ENCODE peak calls at places on chromosomes 13 and 19, in six cellular contexts. C is AG09319, Q is B cell, Y is transverse colon, R is AG10803, M is astrocyte. B is an unnamed sample.

GRCh38 chr13:69856331-69856730 is 251.3 kb upstream of the ATXN8OS start:
- DNase-seq in C (no peak), Q (no peak), Y (no peak), R (no peak), M (peak), B (no peak)

GRCh38 chr19:35736913-35737886 is 5.1 kb downstream of the IGFLR1 start:
- DNase-seq in C (no peak), Q (no peak), Y (no peak), R (no peak), M (no peak), B (no peak)

GRCh38 chr13:52454459-52454824 is 836 bp upstream of the CKAP2 start:
- DNase-seq in C (no peak), Q (peak), Y (peak), R (no peak), M (no peak), B (peak)

GRCh38 chr13:114167445-114167844 is 11.6 kb upstream of the CFAP97D2 start:
- DNase-seq in C (no peak), Q (no peak), Y (no peak), R (peak), M (peak), B (no peak)

GRCh38 chr13:30463820-30464495 is 1.8 kb downstream of the HMGB1 start:
- DNase-seq in C (no peak), Q (peak), Y (peak), R (peak), M (peak), B (peak)

GRCh38 chr19:13117772-13118423 is at the start of gene NACC1:
- DNase-seq in C (peak), Q (peak), Y (peak), R (peak), M (peak), B (peak)

GRCh38 chr13:108897955-108898354 is 268.5 kb downstream of the MYO16 start:
- DNase-seq in C (no peak), Q (no peak), Y (no peak), R (peak), M (no peak), B (no peak)

GRCh38 chr19:918481-919156 is 1.5 kb downstream of the KISS1R start:
- DNase-seq in C (no peak), Q (no peak), Y (no peak), R (no peak), M (no peak), B (no peak)

GRCh38 chr13:50129923-50130685 is 114.9 kb downstream of the KCNRG start:
- DNase-seq in C (no peak), Q (no peak), Y (peak), R (peak), M (no peak), B (peak)

GRCh38 chr19:23706657-23707056 is 19.6 kb upstream of the ZNF675 start:
- DNase-seq in C (no peak), Q (no peak), Y (no peak), R (no peak), M (no peak), B (no peak)

GRCh38 chr13:98300956-98301641 is 124.0 kb upstream of the RNF113B start:
- DNase-seq in C (peak), Q (no peak), Y (no peak), R (peak), M (peak), B (no peak)

GRCh38 chr19:5183616-5184015 is 157.0 kb downstream of the PTPRS start:
- DNase-seq in C (no peak), Q (no peak), Y (no peak), R (no peak), M (no peak), B (no peak)

GRCh38 chr19:47153266-47153665 is 22.6 kb downstream of the SAE1 start:
- DNase-seq in C (no peak), Q (no peak), Y (no peak), R (no peak), M (no peak), B (no peak)

GRCh38 chr19:17681505-17682125 is 6.5 kb downstream of the UNC13A start:
- DNase-seq in C (no peak), Q (no peak), Y (no peak), R (peak), M (peak), B (peak)

GRCh38 chr19:40216013-40216776 is 2.0 kb downstream of the TTC9B start:
- DNase-seq in C (no peak), Q (no peak), Y (no peak), R (no peak), M (no peak), B (no peak)

GRCh38 chr19:48398329-48399235 is 5.1 kb downstream of the GRIN2D start:
- DNase-seq in C (peak), Q (peak), Y (peak), R (peak), M (peak), B (peak)

GRCh38 chr13:28447989-28448388 is 46.9 kb downstream of the FLT1 start:
- DNase-seq in C (no peak), Q (no peak), Y (no peak), R (no peak), M (no peak), B (no peak)

GRCh38 chr19:40231544-40232424 is 5.3 kb upstream of the CCNP start:
- DNase-seq in C (no peak), Q (no peak), Y (no peak), R (no peak), M (no peak), B (no peak)

GRCh38 chr19:49272204-49272603 is 52.8 kb downstream of the SLC6A16 start:
- DNase-seq in C (no peak), Q (no peak), Y (no peak), R (peak), M (peak), B (no peak)

GRCh38 chr19:13992025-13992424 is 14.1 kb downstream of the RFX1 start:
- DNase-seq in C (no peak), Q (no peak), Y (no peak), R (no peak), M (no peak), B (no peak)

GRCh38 chr19:10021446-10021845 is 8.2 kb downstream of the RDH8 start:
- DNase-seq in C (no peak), Q (no peak), Y (no peak), R (no peak), M (no peak), B (no peak)

GRCh38 chr13:50225188-50226155 is 210.2 kb downstream of the KCNRG start:
- DNase-seq in C (no peak), Q (no peak), Y (no peak), R (no peak), M (no peak), B (no peak)

GRCh38 chr19:5058456-5059190 is 89.7 kb downstream of the KDM4B start:
- DNase-seq in C (no peak), Q (no peak), Y (no peak), R (peak), M (peak), B (no peak)

GRCh38 chr19:14089412-14089661 is 1.2 kb downstream of the SAMD1 start:
- DNase-seq in C (no peak), Q (no peak), Y (no peak), R (no peak), M (peak), B (no peak)

GRCh38 chr19:41844601-41845000 is at the start of gene LYPD4:
- DNase-seq in C (no peak), Q (no peak), Y (no peak), R (no peak), M (no peak), B (no peak)

GRCh38 chr13:25415196-25415595 is 43.4 kb downstream of the ATP8A2 start:
- DNase-seq in C (no peak), Q (no peak), Y (no peak), R (no peak), M (no peak), B (no peak)

GRCh38 chr13:98570929-98571372 is 6.0 kb downstream of the STK24 start:
- DNase-seq in C (no peak), Q (peak), Y (peak), R (no peak), M (peak), B (peak)

GRCh38 chr19:4089400-4089908 is 22.8 kb upstream of the ZBTB7A start:
- DNase-seq in C (no peak), Q (no peak), Y (peak), R (no peak), M (no peak), B (peak)

GRCh38 chr13:44750618-44751017 is 174.5 kb upstream of the TSC22D1 start:
- DNase-seq in C (no peak), Q (no peak), Y (no peak), R (no peak), M (no peak), B (no peak)

GRCh38 chr13:79212064-79212619 is 193.9 kb downstream of the RBM26 start:
- DNase-seq in C (no peak), Q (no peak), Y (no peak), R (no peak), M (no peak), B (no peak)

GRCh38 chr13:99055286-99056073 is 77.6 kb upstream of the DOCK9 start:
- DNase-seq in C (no peak), Q (no peak), Y (no peak), R (no peak), M (no peak), B (no peak)

GRCh38 chr13:27526516-27526915 is 76.2 kb upstream of the MTIF3 start:
- DNase-seq in C (no peak), Q (no peak), Y (no peak), R (no peak), M (no peak), B (no peak)

GRCh38 chr19:54154603-54155345 is 4.7 kb downstream of the LENG1 start:
- DNase-seq in C (no peak), Q (no peak), Y (no peak), R (peak), M (peak), B (no peak)

GRCh38 chr19:6026390-6026897 is 48.5 kb upstream of the RANBP3 start:
- DNase-seq in C (no peak), Q (no peak), Y (no peak), R (no peak), M (no peak), B (no peak)

GRCh38 chr13:67229438-67230242 is 496 bp downstream of the PCDH9 start:
- DNase-seq in C (no peak), Q (no peak), Y (no peak), R (no peak), M (peak), B (no peak)

GRCh38 chr13:28379371-28380083 is 115.4 kb downstream of the FLT1 start:
- DNase-seq in C (no peak), Q (no peak), Y (no peak), R (no peak), M (no peak), B (no peak)

DNA sequence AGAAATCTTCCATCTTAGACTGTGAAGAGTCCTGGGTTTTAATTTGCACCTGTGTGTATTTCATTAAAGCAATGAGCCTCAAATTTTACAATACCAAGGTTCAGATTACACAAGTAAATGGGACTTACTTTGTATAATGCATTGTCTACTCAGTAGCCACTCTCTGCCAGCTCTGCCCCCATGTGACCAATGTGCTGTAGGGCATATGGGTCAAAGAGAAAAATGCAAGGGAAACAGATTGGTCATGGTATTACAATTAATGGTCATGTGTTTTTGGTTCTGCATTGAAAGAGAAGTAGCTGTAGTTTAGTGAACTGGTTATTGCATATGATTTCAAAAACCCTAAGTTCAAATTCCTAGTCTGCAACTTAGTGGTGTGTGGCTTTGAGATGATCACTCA is 545.5 kb downstream of the SUCLA2 start:
- DNase-seq in C (no peak), Q (no peak), Y (no peak), R (peak), M (no peak), B (no peak)
- TF ChIP-seq CTCF in C (no peak), Q (no peak), Y (no peak), R (peak), M (no peak), B (no peak)

DNA sequence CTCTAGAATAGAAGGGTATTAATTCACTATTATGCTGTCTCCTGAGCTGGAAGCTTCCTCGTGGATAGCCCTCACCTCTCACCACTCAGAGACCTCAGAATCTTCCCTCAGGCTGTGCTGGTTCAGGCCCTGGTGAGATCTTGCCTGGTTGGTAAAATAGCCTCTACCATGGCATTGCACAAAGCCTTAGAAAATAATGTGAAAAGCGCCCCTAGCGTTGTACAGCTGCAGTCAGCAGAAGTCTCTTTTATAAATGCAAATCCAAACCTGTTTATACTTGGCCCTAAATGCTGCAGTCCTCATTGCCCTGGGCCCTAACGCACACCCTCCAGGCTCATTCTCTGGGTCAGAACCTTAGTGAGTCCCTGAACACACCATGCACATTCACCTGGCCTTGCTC is 150.9 kb downstream of the KCTD15 start:
- DNase-seq in C (no peak), Q (no peak), Y (no peak), R (no peak), M (no peak), B (no peak)
- TF ChIP-seq CTCF in C (no peak), Q (no peak), Y (no peak), R (peak), M (no peak), B (no peak)

DNA sequence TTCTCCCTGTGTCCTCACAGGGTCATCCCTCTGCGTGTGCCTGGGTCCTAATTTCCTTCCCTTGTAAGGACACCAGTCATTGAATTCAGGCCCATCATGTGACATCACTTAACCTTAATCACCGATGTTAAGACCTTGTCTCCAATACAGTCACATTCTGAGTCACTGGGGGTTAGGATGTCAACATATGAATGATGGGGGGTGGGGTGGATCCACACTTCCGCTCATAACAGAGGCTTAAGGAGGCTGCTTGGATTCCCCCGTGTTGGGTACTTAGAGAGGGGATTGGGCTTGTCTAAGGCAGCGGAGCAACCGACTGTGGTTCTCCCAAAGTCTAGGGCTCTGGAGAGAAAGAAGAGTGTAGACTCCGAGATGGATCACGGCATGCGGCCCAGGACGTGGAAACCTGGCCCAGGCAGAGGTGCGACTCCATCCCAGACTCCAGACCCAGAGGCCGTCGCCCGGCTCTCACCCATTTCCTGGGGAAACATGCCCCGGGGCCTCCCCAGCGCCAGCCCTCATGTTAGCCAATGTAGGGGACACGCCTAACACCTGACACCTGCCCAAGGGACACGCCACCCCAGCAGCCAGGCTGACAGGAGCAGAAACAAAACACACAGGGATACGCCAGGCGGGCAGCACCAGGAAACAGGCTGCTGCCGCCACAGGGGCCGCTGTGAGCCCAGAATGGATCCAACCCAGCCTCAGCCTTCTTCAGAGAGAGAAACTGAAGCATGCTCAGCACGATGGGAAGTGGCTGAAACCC is 17.1 kb upstream of the IGLON5 start:
- DNase-seq in C (no peak), Q (no peak), Y (no peak), R (no peak), M (no peak), B (no peak)
- TF ChIP-seq CTCF in C (no peak), Q (no peak), Y (no peak), R (no peak), M (no peak), B (no peak)

DNA sequence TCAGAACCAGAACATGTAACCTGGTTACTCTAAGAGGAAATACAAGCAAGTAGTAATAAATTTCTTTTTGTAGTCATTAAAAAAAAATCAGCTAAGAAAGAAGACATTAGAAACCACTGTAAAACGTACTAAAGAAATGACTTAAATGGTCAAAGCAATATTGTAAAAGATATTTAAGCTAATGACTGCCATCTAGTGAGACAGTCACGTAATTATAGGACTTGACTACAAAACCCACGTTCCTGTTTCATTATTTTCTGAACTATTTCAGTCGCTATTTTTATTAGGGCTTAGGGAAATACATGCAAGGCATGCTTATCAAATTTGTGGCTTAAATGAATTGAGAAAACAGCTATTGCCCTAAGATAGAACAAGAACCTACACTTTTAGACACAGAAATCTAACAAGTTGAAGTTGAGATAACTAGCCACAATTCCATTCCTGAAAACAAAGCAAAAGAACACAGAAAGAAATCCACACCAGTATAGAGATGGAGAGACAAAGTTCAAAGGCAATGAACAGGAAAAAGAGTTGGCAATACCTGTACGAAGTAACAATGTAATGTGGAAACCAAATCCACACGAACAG is 17.9 kb downstream of the ALG5 start:
- DNase-seq in C (peak), Q (no peak), Y (no peak), R (peak), M (peak), B (peak)
- TF ChIP-seq CTCF in C (peak), Q (peak), Y (peak), R (peak), M (peak), B (peak)

GRCh38 chr19:45403781-45404556 is 900 bp downstream of the PPP1R13L start:
- DNase-seq in C (no peak), Q (peak), Y (peak), R (peak), M (no peak), B (peak)
- TF ChIP-seq CTCF in C (peak), Q (peak), Y (peak), R (peak), M (peak), B (peak)